ENCODE peak calls at places on chromosomes 4 and X, in eight cellular contexts. S, U, N, J, O, A, X and L are unnamed samples.

GRCh38 chr4:92304636-92305035 is 870 bp downstream of the GRID2 start:
- DNase-seq in S (no peak), U (peak), N (no peak), J (no peak), O (no peak), A (no peak), X (no peak), L (peak)

GRCh38 chr4:102663073-102663472 is 97.7 kb downstream of the MANBA start:
- DNase-seq in S (no peak), U (no peak), N (no peak), J (peak), O (no peak), A (no peak), X (peak), L (peak)

GRCh38 chr4:124631760-124632159 is 80.8 kb downstream of the ANKRD50 start:
- DNase-seq in S (peak), U (no peak), N (no peak), J (peak), O (no peak), A (peak), X (peak), L (peak)

GRCh38 chrX:3663576-3664290 is 49.7 kb downstream of the PRKX start:
- DNase-seq in S (no peak), U (no peak), N (no peak), J (no peak), O (no peak), A (no peak), X (no peak), L (no peak)

GRCh38 chr4:147964519-147964918 is 232.6 kb downstream of the ARHGAP10 start:
- DNase-seq in S (no peak), U (no peak), N (no peak), J (no peak), O (no peak), A (no peak), X (no peak), L (peak)

GRCh38 chr4:185219551-185220344 is 10.3 kb downstream of the SNX25 start:
- DNase-seq in S (no peak), U (no peak), N (no peak), J (peak), O (no peak), A (no peak), X (peak), L (peak)

GRCh38 chr4:53501561-53501960 is 89.7 kb downstream of the LNX1 start:
- DNase-seq in S (no peak), U (no peak), N (no peak), J (no peak), O (no peak), A (no peak), X (no peak), L (no peak)

GRCh38 chr4:87014284-87014782 is 79.5 kb downstream of the AFF1 start:
- DNase-seq in S (no peak), U (no peak), N (no peak), J (peak), O (no peak), A (no peak), X (no peak), L (no peak)

GRCh38 chrX:136588060-136588459 is 56.0 kb downstream of the VGLL1 start:
- DNase-seq in S (no peak), U (no peak), N (no peak), J (no peak), O (no peak), A (no peak), X (no peak), L (no peak)